ENCODE peak calls at places on chromosome 9, in nine cellular contexts. C, P, J, K, A, I, D, H and U are unnamed samples.

GRCh38 chr9:133825555-133826198 is 87.5 kb upstream of the SARDH start:
- DNase-seq in P (no peak), H (no peak), K (no peak), I (no peak), D (peak), C (no peak), J (no peak), A (no peak), U (no peak)

GRCh38 chr9:96651626-96652025 is 3.5 kb downstream of the PRXL2C start:
- DNase-seq in P (no peak), K (no peak), A (peak), J (no peak), C (no peak), I (no peak), D (peak), H (no peak), U (peak)

GRCh38 chr9:133045132-133045531 is 14.3 kb downstream of the GTF3C5 start:
- DNase-seq in K (no peak), D (no peak), A (no peak), C (no peak), H (no peak), I (no peak), J (no peak), P (no peak), U (no peak)

GRCh38 chr9:107711528-107711927 is 222.0 kb upstream of the KLF4 start:
- DNase-seq in J (no peak), P (no peak), A (no peak), K (no peak), C (peak), H (no peak), D (peak), I (peak), U (peak)

GRCh38 chr9:132946624-132947295 is 2.3 kb upstream of the TSC1 start:
- DNase-seq in D (peak), P (peak), A (no peak), I (no peak), J (no peak), H (no peak), C (peak), K (no peak), U (peak)

GRCh38 chr9:100686420-100686819 is 108.5 kb downstream of the CAVIN4 start:
- DNase-seq in P (no peak), I (no peak), D (no peak), A (no peak), J (no peak), C (no peak), H (no peak), K (no peak), U (no peak)

GRCh38 chr9:104808030-104808614 is 44.2 kb downstream of the NIPSNAP3B start:
- DNase-seq in J (no peak), P (peak), I (no peak), A (peak), D (peak), H (peak), C (peak), K (no peak), U (peak)

GRCh38 chr9:136075134-136075841 is 19.8 kb downstream of the NACC2 start:
- DNase-seq in C (no peak), K (no peak), H (no peak), I (no peak), J (no peak), D (no peak), A (no peak), P (no peak), U (no peak)

GRCh38 chr9:16335788-16336580 is 534.5 kb downstream of the BNC2 start:
- DNase-seq in H (no peak), D (peak), A (no peak), J (no peak), K (no peak), I (peak), C (peak), P (no peak), U (peak)

GRCh38 chr9:130606887-130607582 is 27.7 kb downstream of the FUBP3 start:
- DNase-seq in I (no peak), D (peak), P (no peak), J (no peak), C (peak), A (no peak), H (no peak), K (no peak), U (no peak)

GRCh38 chr9:133163559-133164208 is at the start of gene GBGT1:
- DNase-seq in I (no peak), A (peak), K (peak), H (no peak), D (no peak), C (peak), P (no peak), J (no peak), U (peak)

GRCh38 chr9:85527331-85528015 is 214.3 kb downstream of the AGTPBP1 start:
- DNase-seq in J (no peak), C (no peak), P (peak), K (no peak), A (no peak), H (no peak), D (no peak), I (no peak), U (no peak)

GRCh38 chr9:33170464-33171156 is 3.5 kb upstream of the B4GALT1 start:
- DNase-seq in D (no peak), I (peak), P (peak), A (peak), K (peak), C (no peak), H (no peak), J (peak), U (peak)

GRCh38 chr9:91495450-91495849 is 71.8 kb upstream of the NFIL3 start:
- DNase-seq in C (peak), P (no peak), J (no peak), K (no peak), I (no peak), A (no peak), H (no peak), D (peak), U (no peak)

GRCh38 chr9:92098638-92099037 is 16.6 kb downstream of the SPTLC1 start:
- DNase-seq in I (no peak), P (no peak), K (no peak), C (no peak), A (no peak), D (no peak), H (no peak), J (no peak), U (no peak)

GRCh38 chr9:22052376-22052945 is 43.4 kb upstream of the CDKN2B start:
- DNase-seq in P (no peak), I (no peak), J (no peak), K (peak), C (peak), H (peak), A (no peak), D (peak), U (peak)

GRCh38 chr9:129402341-129402739 is 218.6 kb downstream of the C9orf50 start:
- DNase-seq in P (no peak), D (no peak), H (no peak), J (no peak), A (no peak), C (no peak), K (no peak), I (no peak), U (no peak)

GRCh38 chr9:99354104-99354503 is 132.0 kb downstream of the SEC61B start:
- DNase-seq in H (no peak), J (no peak), I (no peak), A (no peak), K (no peak), P (no peak), D (peak), C (no peak), U (no peak)

GRCh38 chr9:118318770-118319443 is 614.7 kb downstream of the TLR4 start:
- DNase-seq in C (peak), P (no peak), I (no peak), A (no peak), K (no peak), H (no peak), D (no peak), J (no peak), U (no peak)

GRCh38 chr9:86854898-86855523 is 92.3 kb downstream of the GAS1 start:
- DNase-seq in K (no peak), J (no peak), D (peak), A (no peak), I (no peak), H (no peak), C (peak), P (no peak), U (peak)

GRCh38 chr9:8857330-8858249 is 1058.0 kb upstream of the DMAC1 start:
- DNase-seq in C (peak), I (peak), D (peak), J (peak), A (no peak), H (peak), K (peak), P (peak), U (peak)

GRCh38 chr9:34648673-34649072 is 2.2 kb downstream of the GALT start:
- DNase-seq in C (no peak), J (no peak), P (no peak), D (no peak), K (no peak), A (no peak), H (no peak), I (no peak), U (no peak)

GRCh38 chr9:35367451-35367850 is 122.5 kb upstream of the RUSC2 start:
- DNase-seq in P (no peak), A (no peak), J (no peak), K (no peak), H (no peak), C (peak), D (peak), I (no peak), U (no peak)

GRCh38 chr9:33233659-33234335 is 6.2 kb upstream of the SPINK4 start:
- DNase-seq in D (peak), A (no peak), K (no peak), P (no peak), C (peak), I (peak), J (no peak), H (no peak), U (peak)

GRCh38 chr9:136219276-136219675 is 14.3 kb upstream of the LHX3 start:
- DNase-seq in I (no peak), A (no peak), C (peak), D (no peak), P (peak), H (no peak), K (no peak), J (no peak), U (no peak)

GRCh38 chr9:87771251-87772006 is 45.5 kb downstream of the CTSL start:
- DNase-seq in D (no peak), J (no peak), C (no peak), A (no peak), I (no peak), K (no peak), P (no peak), H (no peak), U (no peak)

GRCh38 chr9:78644359-78644758 is 347.4 kb downstream of the PSAT1 start:
- DNase-seq in K (no peak), A (no peak), I (no peak), D (no peak), P (no peak), J (no peak), C (no peak), H (no peak), U (no peak)

GRCh38 chr9:137435980-137436760 is 5.0 kb downstream of the ENTPD8 start:
- DNase-seq in I (peak), C (peak), P (no peak), D (peak), H (no peak), A (no peak), K (no peak), J (no peak), U (peak)

GRCh38 chr9:13665418-13666066 is 386.1 kb upstream of the MPDZ start:
- DNase-seq in P (no peak), K (no peak), A (no peak), J (no peak), C (peak), D (peak), I (no peak), H (no peak), U (peak)

GRCh38 chr9:124045076-124045829 is 33.7 kb downstream of the LHX2 start:
- DNase-seq in D (peak), C (peak), K (no peak), J (no peak), I (no peak), A (no peak), H (no peak), P (no peak), U (peak)

GRCh38 chr9:34218452-34218851 is 39.6 kb downstream of the UBAP1 start:
- DNase-seq in A (no peak), I (no peak), P (no peak), C (no peak), H (no peak), K (no peak), D (no peak), J (no peak), U (no peak)

GRCh38 chr9:33924978-33925797 is 108.2 kb downstream of the UBE2R2 start:
- DNase-seq in A (peak), H (no peak), C (peak), P (peak), K (peak), J (no peak), D (peak), I (no peak), U (peak)

GRCh38 chr9:121282309-121283071 is 14.5 kb downstream of the GSN start:
- DNase-seq in H (no peak), P (no peak), J (no peak), K (no peak), C (peak), D (peak), I (peak), A (no peak), U (peak)

GRCh38 chr9:98652741-98653140 is 56.0 kb downstream of the GABBR2 start:
- DNase-seq in I (no peak), C (peak), K (no peak), J (no peak), D (no peak), P (no peak), A (no peak), H (no peak), U (peak)

GRCh38 chr9:125532812-125533594 is 174.0 kb downstream of the MAPKAP1 start:
- DNase-seq in I (no peak), D (no peak), J (no peak), P (no peak), K (no peak), H (no peak), A (no peak), C (no peak), U (peak)